ENCODE peak calls at places on chromosomes 7 and 10, in nine cellular contexts. C, Q, E, N, R, I, X, G and P are unnamed samples.

GRCh38 chr10:49241365-49241764 is 53.2 kb upstream of the TMEM273 start:
- DNase-seq in C (no peak), Q (no peak), E (no peak), N (no peak), R (no peak), I (peak; percentile 54), X (no peak), G (no peak), P (no peak)

GRCh38 chr10:132724436-132724835 is 61.5 kb downstream of the NKX6-2 start:
- DNase-seq in C (no peak), Q (no peak), E (no peak), N (peak; percentile 72), R (no peak), I (no peak), X (no peak), G (no peak), P (no peak)

GRCh38 chr10:22573820-22574569 is 140.4 kb downstream of the PIP4K2A start:
- DNase-seq in C (no peak), Q (no peak), E (peak; percentile 27), N (peak; percentile 41), R (no peak), I (no peak), X (peak; percentile 2), G (peak; percentile 28), P (no peak)

GRCh38 chr7:17638727-17639126 is 301.6 kb downstream of the SNX13 start:
- DNase-seq in C (no peak), Q (peak; percentile 56), E (no peak), N (peak; percentile 16), R (no peak), I (no peak), X (no peak), G (no peak), P (no peak)

GRCh38 chr7:77439572-77439971 is 23.4 kb upstream of the GSAP start:
- DNase-seq in C (peak; percentile 36), Q (peak; percentile 85), E (peak; percentile 78), N (no peak), R (peak; percentile 61), I (peak; percentile 50), X (no peak), G (peak; percentile 72), P (no peak)

GRCh38 chr10:15084502-15084922 is 4.1 kb downstream of the ACBD7 start:
- DNase-seq in C (peak; percentile 63), Q (peak; percentile 49), E (peak; percentile 88), N (peak; percentile 92), R (no peak), I (no peak), X (no peak), G (peak; percentile 98), P (no peak)

GRCh38 chr7:64870656-64871055 is 32.4 kb upstream of the ZNF273 start:
- DNase-seq in C (no peak), Q (no peak), E (no peak), N (no peak), R (no peak), I (no peak), X (no peak), G (no peak), P (no peak)

GRCh38 chr7:840001-840600 is 7.8 kb downstream of the SUN1 start:
- DNase-seq in C (no peak), Q (no peak), E (no peak), N (no peak), R (no peak), I (no peak), X (no peak), G (no peak), P (no peak)

GRCh38 chr10:7763929-7764328 is 23.9 kb downstream of the KIN start:
- DNase-seq in C (no peak), Q (no peak), E (no peak), N (no peak), R (no peak), I (no peak), X (no peak), G (no peak), P (no peak)

GRCh38 chr10:72925951-72926465 is 28.6 kb downstream of the PLA2G12B start:
- DNase-seq in C (no peak), Q (no peak), E (no peak), N (no peak), R (no peak), I (no peak), X (no peak), G (peak; percentile 10), P (no peak)

GRCh38 chr7:19982841-19983835 is 209.7 kb upstream of the TMEM196 start:
- DNase-seq in C (no peak), Q (no peak), E (peak; percentile 69), N (peak; percentile 77), R (no peak), I (peak; percentile 28), X (no peak), G (peak; percentile 6), P (no peak)

GRCh38 chr10:131841669-131842139 is 59.1 kb upstream of the PPP2R2D start:
- DNase-seq in C (no peak), Q (peak; percentile 15), E (no peak), N (no peak), R (peak; percentile 22), I (no peak), X (no peak), G (no peak), P (no peak)

GRCh38 chr10:13056461-13057077 is 43.4 kb upstream of the OPTN start:
- DNase-seq in C (no peak), Q (no peak), E (peak; percentile 23), N (peak; percentile 16), R (no peak), I (no peak), X (no peak), G (no peak), P (no peak)

GRCh38 chr7:5610500-5611186 is 170.8 kb downstream of the RNF216 start:
- DNase-seq in C (no peak), Q (no peak), E (no peak), N (no peak), R (no peak), I (no peak), X (no peak), G (no peak), P (no peak)

GRCh38 chr7:66013938-66014337 is 31.9 kb upstream of the GUSB start:
- DNase-seq in C (no peak), Q (peak; percentile 59), E (peak; percentile 67), N (peak; percentile 62), R (no peak), I (peak; percentile 56), X (no peak), G (peak; percentile 65), P (peak; percentile 5)

GRCh38 chr10:88652621-88653020 is 11.6 kb upstream of the LIPF start:
- DNase-seq in C (no peak), Q (no peak), E (no peak), N (peak; percentile 16), R (no peak), I (no peak), X (no peak), G (no peak), P (no peak)

GRCh38 chr10:80158598-80159127 is 26.1 kb downstream of the PLAC9 start:
- DNase-seq in C (peak; percentile 72), Q (peak; percentile 72), E (peak; percentile 81), N (peak; percentile 99), R (peak; percentile 91), I (peak; percentile 96), X (no peak), G (no peak), P (peak; percentile 92)

GRCh38 chr10:75042292-75042974 is 69.0 kb upstream of the SAMD8 start:
- DNase-seq in C (no peak), Q (peak; percentile 8), E (no peak), N (peak; percentile 86), R (peak; percentile 83), I (no peak), X (no peak), G (no peak), P (no peak)

GRCh38 chr7:15621468-15621867 is 59.7 kb upstream of the AGMO start:
- DNase-seq in C (no peak), Q (no peak), E (no peak), N (no peak), R (no peak), I (no peak), X (no peak), G (no peak), P (no peak)

GRCh38 chr7:97004931-97005763 is at the start of gene DLX6:
- DNase-seq in C (no peak), Q (no peak), E (peak; percentile 84), N (peak; percentile 14), R (no peak), I (no peak), X (no peak), G (peak; percentile 93), P (peak; percentile 42)

GRCh38 chr7:114218283-114218682 is 196.3 kb upstream of the FOXP2 start:
- DNase-seq in C (no peak), Q (no peak), E (no peak), N (no peak), R (no peak), I (no peak), X (no peak), G (no peak), P (no peak)

GRCh38 chr7:114214454-114214853 is 200.2 kb upstream of the FOXP2 start:
- DNase-seq in C (no peak), Q (no peak), E (no peak), N (no peak), R (no peak), I (no peak), X (no peak), G (no peak), P (no peak)

GRCh38 chr7:114212753-114213439 is 201.7 kb upstream of the FOXP2 start:
- DNase-seq in C (no peak), Q (no peak), E (no peak), N (no peak), R (no peak), I (no peak), X (no peak), G (no peak), P (no peak)

GRCh38 chr7:114217026-114217425 is 197.6 kb upstream of the FOXP2 start:
- DNase-seq in C (no peak), Q (no peak), E (no peak), N (no peak), R (no peak), I (no peak), X (no peak), G (no peak), P (no peak)
- TF ChIP-seq CTCF in C (no peak), Q (no peak), E (no peak), N (no peak), R (no peak), I (no peak), X (no peak), G (no peak), P (no peak)

GRCh38 chr7:26155531-26156375 is 3.8 kb downstream of the NFE2L3 start:
- DNase-seq in C (no peak), Q (peak; percentile 65), E (no peak), N (peak; percentile 67), R (no peak), I (no peak), X (no peak), G (peak; percentile 39), P (no peak)
- H3K4me1 ChIP-seq in C (no peaks in the 10 kb centered on the region), Q (peaks cover 56% of the 10 kb centered on the region), E (peaks cover 28% of the 10 kb centered on the region), N (peaks cover 34% of the 10 kb centered on the region), R (no peaks in the 10 kb centered on the region), I (no peaks in the 10 kb centered on the region), X (peaks cover 39% of the 10 kb centered on the region), G (peaks cover 78% of the 10 kb centered on the region), P (peaks cover 54% of the 10 kb centered on the region)

GRCh38 chr7:30800785-30801252 is 29.6 kb downstream of the MINDY4 start:
- DNase-seq in C (peak; percentile 60), Q (peak; percentile 55), E (peak; percentile 58), N (peak; percentile 81), R (no peak), I (peak; percentile 46), X (peak; percentile 14), G (peak; percentile 34), P (peak; percentile 46)
- TF ChIP-seq CTCF in C (peak; percentile 71), Q (peak; percentile 64), E (peak; percentile 84), N (peak; percentile 93), R (peak; percentile 73), I (peak; percentile 77), X (peak; percentile 37), G (peak; percentile 75), P (peak; percentile 83)

GRCh38 chr7:25615005-25615404 is 386.7 kb upstream of the NPVF start:
- DNase-seq in C (no peak), Q (no peak), E (no peak), N (no peak), R (no peak), I (no peak), X (no peak), G (no peak), P (no peak)
- H3K4me1 ChIP-seq in C (no peaks in the 10 kb centered on the region), Q (no peaks in the 10 kb centered on the region), E (no peaks in the 10 kb centered on the region), N (peaks cover 1% of the 10 kb centered on the region), R (peaks cover 9% of the 10 kb centered on the region), I (peaks cover 9% of the 10 kb centered on the region), X (peaks cover 42% of the 10 kb centered on the region), G (no peaks in the 10 kb centered on the region), P (no peaks in the 10 kb centered on the region)